ENCODE peak calls at places on chromosome 19, in seven cellular contexts. One of them, this sample, is unnamed.

GRCh38 chr19:3186891-3187661 is 1.3 kb downstream of the NCLN start:
- DNase-seq in activated naive CD8-positive, alpha-beta T cell treated with anti-CD3 and anti-CD28 coated beads, Interleukin-2, amount 50 U/mL, for 24 hours: no peak
- DNase-seq in retina: no peak
- DNase-seq in heart left ventricle: no peak
- DNase-seq in H7: peak
- DNase-seq in stimulated activated CD8-positive, alpha-beta memory T cell treated with anti-CD3 and anti-CD28 coated beads, Interleukin-4, amount 100 ng/mL, for 1 hour: no peak
- DNase-seq in Right ventricle myocardium superior: no peak
- DNase-seq in this sample: no peak

GRCh38 chr19:9528757-9529336 is 9.6 kb downstream of the ZNF426 start:
- DNase-seq in Right ventricle myocardium superior: no peak
- DNase-seq in H7: no peak
- DNase-seq in retina: no peak
- DNase-seq in activated naive CD8-positive, alpha-beta T cell treated with anti-CD3 and anti-CD28 coated beads, Interleukin-2, amount 50 U/mL, for 24 hours: no peak
- DNase-seq in stimulated activated CD8-positive, alpha-beta memory T cell treated with anti-CD3 and anti-CD28 coated beads, Interleukin-4, amount 100 ng/mL, for 1 hour: no peak
- DNase-seq in heart left ventricle: no peak
- DNase-seq in this sample: no peak

GRCh38 chr19:32652893-32653625 is 21.9 kb downstream of the ANKRD27 start:
- DNase-seq in Right ventricle myocardium superior: peak
- DNase-seq in heart left ventricle: peak
- DNase-seq in H7: no peak
- DNase-seq in activated naive CD8-positive, alpha-beta T cell treated with anti-CD3 and anti-CD28 coated beads, Interleukin-2, amount 50 U/mL, for 24 hours: no peak
- DNase-seq in retina: no peak
- DNase-seq in stimulated activated CD8-positive, alpha-beta memory T cell treated with anti-CD3 and anti-CD28 coated beads, Interleukin-4, amount 100 ng/mL, for 1 hour: no peak
- DNase-seq in this sample: no peak

GRCh38 chr19:57558525-57558924 is 1.1 kb downstream of the ZNF550 start:
- DNase-seq in stimulated activated CD8-positive, alpha-beta memory T cell treated with anti-CD3 and anti-CD28 coated beads, Interleukin-4, amount 100 ng/mL, for 1 hour: no peak
- DNase-seq in H7: peak
- DNase-seq in activated naive CD8-positive, alpha-beta T cell treated with anti-CD3 and anti-CD28 coated beads, Interleukin-2, amount 50 U/mL, for 24 hours: no peak
- DNase-seq in retina: no peak
- DNase-seq in Right ventricle myocardium superior: no peak
- DNase-seq in heart left ventricle: no peak
- DNase-seq in this sample: no peak

GRCh38 chr19:19205416-19206410 is 2.5 kb upstream of the NR2C2AP start:
- DNase-seq in retina: no peak
- DNase-seq in H7: no peak
- DNase-seq in heart left ventricle: no peak
- DNase-seq in activated naive CD8-positive, alpha-beta T cell treated with anti-CD3 and anti-CD28 coated beads, Interleukin-2, amount 50 U/mL, for 24 hours: no peak
- DNase-seq in stimulated activated CD8-positive, alpha-beta memory T cell treated with anti-CD3 and anti-CD28 coated beads, Interleukin-4, amount 100 ng/mL, for 1 hour: no peak
- DNase-seq in Right ventricle myocardium superior: no peak
- DNase-seq in this sample: no peak

GRCh38 chr19:43731854-43732253 is 16.0 kb downstream of the IRGC start:
- DNase-seq in stimulated activated CD8-positive, alpha-beta memory T cell treated with anti-CD3 and anti-CD28 coated beads, Interleukin-4, amount 100 ng/mL, for 1 hour: no peak
- DNase-seq in activated naive CD8-positive, alpha-beta T cell treated with anti-CD3 and anti-CD28 coated beads, Interleukin-2, amount 50 U/mL, for 24 hours: no peak
- DNase-seq in Right ventricle myocardium superior: no peak
- DNase-seq in heart left ventricle: no peak
- DNase-seq in retina: no peak
- DNase-seq in H7: no peak
- DNase-seq in this sample: no peak

GRCh38 chr19:36100476-36100875 is 10.5 kb upstream of the OVOL3 start:
- DNase-seq in Right ventricle myocardium superior: peak
- DNase-seq in retina: no peak
- DNase-seq in H7: no peak
- DNase-seq in heart left ventricle: peak
- DNase-seq in stimulated activated CD8-positive, alpha-beta memory T cell treated with anti-CD3 and anti-CD28 coated beads, Interleukin-4, amount 100 ng/mL, for 1 hour: no peak
- DNase-seq in activated naive CD8-positive, alpha-beta T cell treated with anti-CD3 and anti-CD28 coated beads, Interleukin-2, amount 50 U/mL, for 24 hours: no peak
- DNase-seq in this sample: no peak

GRCh38 chr19:17522988-17523872 is 11.8 kb downstream of the PGLS start:
- DNase-seq in H7: peak
- DNase-seq in stimulated activated CD8-positive, alpha-beta memory T cell treated with anti-CD3 and anti-CD28 coated beads, Interleukin-4, amount 100 ng/mL, for 1 hour: no peak
- DNase-seq in retina: no peak
- DNase-seq in Right ventricle myocardium superior: peak
- DNase-seq in activated naive CD8-positive, alpha-beta T cell treated with anti-CD3 and anti-CD28 coated beads, Interleukin-2, amount 50 U/mL, for 24 hours: peak
- DNase-seq in heart left ventricle: peak
- DNase-seq in this sample: no peak

GRCh38 chr19:54630784-54631183 is 500 bp downstream of the LILRB1 start:
- DNase-seq in Right ventricle myocardium superior: no peak
- DNase-seq in activated naive CD8-positive, alpha-beta T cell treated with anti-CD3 and anti-CD28 coated beads, Interleukin-2, amount 50 U/mL, for 24 hours: no peak
- DNase-seq in H7: no peak
- DNase-seq in retina: no peak
- DNase-seq in heart left ventricle: no peak
- DNase-seq in stimulated activated CD8-positive, alpha-beta memory T cell treated with anti-CD3 and anti-CD28 coated beads, Interleukin-4, amount 100 ng/mL, for 1 hour: no peak
- DNase-seq in this sample: no peak

GRCh38 chr19:45766293-45766918 is 2.6 kb downstream of the SIX5 start:
- DNase-seq in stimulated activated CD8-positive, alpha-beta memory T cell treated with anti-CD3 and anti-CD28 coated beads, Interleukin-4, amount 100 ng/mL, for 1 hour: no peak
- DNase-seq in retina: no peak
- DNase-seq in activated naive CD8-positive, alpha-beta T cell treated with anti-CD3 and anti-CD28 coated beads, Interleukin-2, amount 50 U/mL, for 24 hours: no peak
- DNase-seq in heart left ventricle: no peak
- DNase-seq in Right ventricle myocardium superior: peak
- DNase-seq in H7: peak
- DNase-seq in this sample: no peak

GRCh38 chr19:10763828-10764339 is 46.0 kb downstream of the DNM2 start:
- DNase-seq in H7: no peak
- DNase-seq in stimulated activated CD8-positive, alpha-beta memory T cell treated with anti-CD3 and anti-CD28 coated beads, Interleukin-4, amount 100 ng/mL, for 1 hour: no peak
- DNase-seq in Right ventricle myocardium superior: no peak
- DNase-seq in activated naive CD8-positive, alpha-beta T cell treated with anti-CD3 and anti-CD28 coated beads, Interleukin-2, amount 50 U/mL, for 24 hours: no peak
- DNase-seq in retina: no peak
- DNase-seq in heart left ventricle: no peak
- DNase-seq in this sample: no peak

GRCh38 chr19:35114656-35115537 is 726 bp upstream of the FXYD3 start:
- DNase-seq in Right ventricle myocardium superior: peak
- DNase-seq in H7: peak
- DNase-seq in heart left ventricle: peak
- DNase-seq in activated naive CD8-positive, alpha-beta T cell treated with anti-CD3 and anti-CD28 coated beads, Interleukin-2, amount 50 U/mL, for 24 hours: peak
- DNase-seq in stimulated activated CD8-positive, alpha-beta memory T cell treated with anti-CD3 and anti-CD28 coated beads, Interleukin-4, amount 100 ng/mL, for 1 hour: peak
- DNase-seq in retina: peak
- DNase-seq in this sample: peak

GRCh38 chr19:14428882-14429416 is 4.2 kb upstream of the PKN1 start:
- DNase-seq in heart left ventricle: no peak
- DNase-seq in retina: no peak
- DNase-seq in H7: no peak
- DNase-seq in stimulated activated CD8-positive, alpha-beta memory T cell treated with anti-CD3 and anti-CD28 coated beads, Interleukin-4, amount 100 ng/mL, for 1 hour: no peak
- DNase-seq in Right ventricle myocardium superior: no peak
- DNase-seq in activated naive CD8-positive, alpha-beta T cell treated with anti-CD3 and anti-CD28 coated beads, Interleukin-2, amount 50 U/mL, for 24 hours: no peak
- DNase-seq in this sample: no peak

GRCh38 chr19:2604747-2605329 is 97.7 kb downstream of the GNG7 start:
- DNase-seq in stimulated activated CD8-positive, alpha-beta memory T cell treated with anti-CD3 and anti-CD28 coated beads, Interleukin-4, amount 100 ng/mL, for 1 hour: no peak
- DNase-seq in activated naive CD8-positive, alpha-beta T cell treated with anti-CD3 and anti-CD28 coated beads, Interleukin-2, amount 50 U/mL, for 24 hours: no peak
- DNase-seq in H7: no peak
- DNase-seq in heart left ventricle: no peak
- DNase-seq in Right ventricle myocardium superior: no peak
- DNase-seq in retina: no peak
- DNase-seq in this sample: no peak

GRCh38 chr19:11849264-11849615 is 714 bp downstream of the ZNF439 start:
- DNase-seq in stimulated activated CD8-positive, alpha-beta memory T cell treated with anti-CD3 and anti-CD28 coated beads, Interleukin-4, amount 100 ng/mL, for 1 hour: no peak
- DNase-seq in retina: no peak
- DNase-seq in heart left ventricle: no peak
- DNase-seq in activated naive CD8-positive, alpha-beta T cell treated with anti-CD3 and anti-CD28 coated beads, Interleukin-2, amount 50 U/mL, for 24 hours: no peak
- DNase-seq in H7: no peak
- DNase-seq in Right ventricle myocardium superior: no peak
- DNase-seq in this sample: no peak

GRCh38 chr19:4737955-4738580 is 14.4 kb upstream of the DPP9 start:
- DNase-seq in Right ventricle myocardium superior: no peak
- DNase-seq in retina: peak
- DNase-seq in heart left ventricle: no peak
- DNase-seq in activated naive CD8-positive, alpha-beta T cell treated with anti-CD3 and anti-CD28 coated beads, Interleukin-2, amount 50 U/mL, for 24 hours: no peak
- DNase-seq in stimulated activated CD8-positive, alpha-beta memory T cell treated with anti-CD3 and anti-CD28 coated beads, Interleukin-4, amount 100 ng/mL, for 1 hour: no peak
- DNase-seq in H7: peak
- DNase-seq in this sample: no peak

GRCh38 chr19:1363599-1363998 is 20.1 kb upstream of the NDUFS7 start:
- DNase-seq in stimulated activated CD8-positive, alpha-beta memory T cell treated with anti-CD3 and anti-CD28 coated beads, Interleukin-4, amount 100 ng/mL, for 1 hour: no peak
- DNase-seq in Right ventricle myocardium superior: no peak
- DNase-seq in heart left ventricle: no peak
- DNase-seq in activated naive CD8-positive, alpha-beta T cell treated with anti-CD3 and anti-CD28 coated beads, Interleukin-2, amount 50 U/mL, for 24 hours: no peak
- DNase-seq in retina: no peak
- DNase-seq in H7: no peak
- DNase-seq in this sample: no peak

GRCh38 chr19:48244289-48244688 is 11.4 kb downstream of the CARD8 start:
- DNase-seq in stimulated activated CD8-positive, alpha-beta memory T cell treated with anti-CD3 and anti-CD28 coated beads, Interleukin-4, amount 100 ng/mL, for 1 hour: peak
- DNase-seq in H7: no peak
- DNase-seq in heart left ventricle: no peak
- DNase-seq in Right ventricle myocardium superior: no peak
- DNase-seq in activated naive CD8-positive, alpha-beta T cell treated with anti-CD3 and anti-CD28 coated beads, Interleukin-2, amount 50 U/mL, for 24 hours: peak
- DNase-seq in retina: no peak
- DNase-seq in this sample: no peak

GRCh38 chr19:23832717-23833327 is 74.1 kb upstream of the ZNF681 start:
- DNase-seq in H7: no peak
- DNase-seq in heart left ventricle: no peak
- DNase-seq in stimulated activated CD8-positive, alpha-beta memory T cell treated with anti-CD3 and anti-CD28 coated beads, Interleukin-4, amount 100 ng/mL, for 1 hour: no peak
- DNase-seq in retina: no peak
- DNase-seq in activated naive CD8-positive, alpha-beta T cell treated with anti-CD3 and anti-CD28 coated beads, Interleukin-2, amount 50 U/mL, for 24 hours: no peak
- DNase-seq in Right ventricle myocardium superior: no peak
- DNase-seq in this sample: no peak

GRCh38 chr19:4177146-4177545 is 5.2 kb downstream of the SIRT6 start:
- DNase-seq in H7: no peak
- DNase-seq in heart left ventricle: no peak
- DNase-seq in stimulated activated CD8-positive, alpha-beta memory T cell treated with anti-CD3 and anti-CD28 coated beads, Interleukin-4, amount 100 ng/mL, for 1 hour: no peak
- DNase-seq in Right ventricle myocardium superior: no peak
- DNase-seq in retina: no peak
- DNase-seq in activated naive CD8-positive, alpha-beta T cell treated with anti-CD3 and anti-CD28 coated beads, Interleukin-2, amount 50 U/mL, for 24 hours: no peak
- DNase-seq in this sample: no peak

GRCh38 chr19:48271531-48272151 is 1.8 kb downstream of the ZNF114 start:
- DNase-seq in H7: peak
- DNase-seq in Right ventricle myocardium superior: peak
- DNase-seq in retina: peak
- DNase-seq in stimulated activated CD8-positive, alpha-beta memory T cell treated with anti-CD3 and anti-CD28 coated beads, Interleukin-4, amount 100 ng/mL, for 1 hour: no peak
- DNase-seq in heart left ventricle: peak
- DNase-seq in activated naive CD8-positive, alpha-beta T cell treated with anti-CD3 and anti-CD28 coated beads, Interleukin-2, amount 50 U/mL, for 24 hours: peak
- DNase-seq in this sample: no peak

GRCh38 chr19:42191855-42192254 is 25.6 kb downstream of the DEDD2 start:
- DNase-seq in H7: no peak
- DNase-seq in activated naive CD8-positive, alpha-beta T cell treated with anti-CD3 and anti-CD28 coated beads, Interleukin-2, amount 50 U/mL, for 24 hours: peak
- DNase-seq in stimulated activated CD8-positive, alpha-beta memory T cell treated with anti-CD3 and anti-CD28 coated beads, Interleukin-4, amount 100 ng/mL, for 1 hour: no peak
- DNase-seq in Right ventricle myocardium superior: no peak
- DNase-seq in retina: no peak
- DNase-seq in heart left ventricle: no peak
- DNase-seq in this sample: peak

GRCh38 chr19:2160384-2160783 is 3.3 kb upstream of the DOT1L start:
- DNase-seq in stimulated activated CD8-positive, alpha-beta memory T cell treated with anti-CD3 and anti-CD28 coated beads, Interleukin-4, amount 100 ng/mL, for 1 hour: no peak
- DNase-seq in H7: peak
- DNase-seq in activated naive CD8-positive, alpha-beta T cell treated with anti-CD3 and anti-CD28 coated beads, Interleukin-2, amount 50 U/mL, for 24 hours: no peak
- DNase-seq in Right ventricle myocardium superior: no peak
- DNase-seq in heart left ventricle: no peak
- DNase-seq in retina: no peak
- DNase-seq in this sample: no peak

GRCh38 chr19:52585101-52585500 is 15.0 kb downstream of the ZNF701 start:
- DNase-seq in retina: no peak
- DNase-seq in heart left ventricle: no peak
- DNase-seq in H7: peak
- DNase-seq in activated naive CD8-positive, alpha-beta T cell treated with anti-CD3 and anti-CD28 coated beads, Interleukin-2, amount 50 U/mL, for 24 hours: no peak
- DNase-seq in stimulated activated CD8-positive, alpha-beta memory T cell treated with anti-CD3 and anti-CD28 coated beads, Interleukin-4, amount 100 ng/mL, for 1 hour: no peak
- DNase-seq in Right ventricle myocardium superior: peak
- DNase-seq in this sample: no peak

GRCh38 chr19:38389957-38390924 is 1.7 kb downstream of the SPRED3 start:
- DNase-seq in Right ventricle myocardium superior: no peak
- DNase-seq in H7: peak
- DNase-seq in heart left ventricle: no peak
- DNase-seq in stimulated activated CD8-positive, alpha-beta memory T cell treated with anti-CD3 and anti-CD28 coated beads, Interleukin-4, amount 100 ng/mL, for 1 hour: no peak
- DNase-seq in retina: no peak
- DNase-seq in activated naive CD8-positive, alpha-beta T cell treated with anti-CD3 and anti-CD28 coated beads, Interleukin-2, amount 50 U/mL, for 24 hours: no peak
- DNase-seq in this sample: no peak

GRCh38 chr19:51122112-51122981 is 2.4 kb upstream of the SIGLEC9 start:
- DNase-seq in retina: no peak
- DNase-seq in Right ventricle myocardium superior: no peak
- DNase-seq in heart left ventricle: no peak
- DNase-seq in activated naive CD8-positive, alpha-beta T cell treated with anti-CD3 and anti-CD28 coated beads, Interleukin-2, amount 50 U/mL, for 24 hours: no peak
- DNase-seq in stimulated activated CD8-positive, alpha-beta memory T cell treated with anti-CD3 and anti-CD28 coated beads, Interleukin-4, amount 100 ng/mL, for 1 hour: no peak
- DNase-seq in H7: no peak
- DNase-seq in this sample: no peak

GRCh38 chr19:41930926-41931592 is 2.8 kb upstream of the ERFL start:
- DNase-seq in stimulated activated CD8-positive, alpha-beta memory T cell treated with anti-CD3 and anti-CD28 coated beads, Interleukin-4, amount 100 ng/mL, for 1 hour: no peak
- DNase-seq in heart left ventricle: no peak
- DNase-seq in H7: peak
- DNase-seq in retina: peak
- DNase-seq in Right ventricle myocardium superior: no peak
- DNase-seq in activated naive CD8-positive, alpha-beta T cell treated with anti-CD3 and anti-CD28 coated beads, Interleukin-2, amount 50 U/mL, for 24 hours: no peak
- DNase-seq in this sample: no peak

This sample was measured in HCT116.